ENCODE peak calls at places on chromosomes 16 and 17, in eight cellular contexts. V, N, Q, T, E, L, C and H are unnamed samples. For H3K36me3, the result is how much of the 10 kb centered on the place peaks cover.

GRCh38 chr16:85835956-85836705 is 36.6 kb downstream of the COX4I1 start:
- DNase-seq in V (no peak), Q (no peak), L (no peak), N (no peak), E (no peak), C (no peak), T (no peak), H (no peak)

GRCh38 chr16:73997340-73997711 is 299.3 kb upstream of the PSMD7 start:
- DNase-seq in N (no peak), C (no peak), Q (no peak), L (no peak), T (no peak), V (no peak), E (no peak), H (no peak)

GRCh38 chr16:88002749-88003148 is 51.5 kb downstream of the BANP start:
- DNase-seq in L (no peak), N (no peak), T (no peak), V (no peak), C (no peak), Q (no peak), E (no peak), H (no peak)

GRCh38 chr17:61411114-61411943 is 11.7 kb downstream of the TBX2 start:
- DNase-seq in V (peak), E (no peak), C (peak), L (no peak), N (peak), T (peak), Q (peak), H (no peak)

GRCh38 chr17:71202449-71202848 is 918.4 kb upstream of the SOX9 start:
- DNase-seq in V (no peak), C (no peak), E (no peak), N (no peak), T (no peak), L (no peak), Q (no peak), H (no peak)

GRCh38 chr16:84038491-84038890 is 4.1 kb downstream of the SLC38A8 start:
- DNase-seq in L (no peak), V (no peak), Q (no peak), N (no peak), C (no peak), T (no peak), E (no peak), H (no peak)

GRCh38 chr17:77495575-77495974 is 354.8 kb downstream of the SEC14L1 start:
- DNase-seq in C (peak), Q (no peak), N (peak), V (no peak), E (no peak), T (peak), L (no peak), H (peak)

GRCh38 chr16:49287572-49287971 is 5.9 kb upstream of the CBLN1 start:
- DNase-seq in L (no peak), E (no peak), C (no peak), Q (no peak), T (no peak), V (no peak), N (no peak), H (no peak)

GRCh38 chr16:14658063-14658462 is 25.3 kb downstream of the BFAR start:
- DNase-seq in E (no peak), C (no peak), T (no peak), L (no peak), V (no peak), Q (no peak), N (no peak), H (no peak)

GRCh38 chr16:84302111-84302954 is 7.7 kb downstream of the WFDC1 start:
- DNase-seq in N (no peak), T (no peak), C (no peak), L (no peak), V (no peak), E (no peak), Q (no peak), H (no peak)

GRCh38 chr16:3401719-3402397 is 843 bp downstream of the ZNF174 start:
- DNase-seq in T (no peak), N (no peak), V (no peak), L (no peak), E (no peak), C (no peak), Q (no peak), H (no peak)

GRCh38 chr17:80107231-80108021 is 6.0 kb downstream of the GAA start:
- DNase-seq in Q (no peak), C (peak), N (peak), V (no peak), L (no peak), T (peak), E (no peak), H (no peak)

GRCh38 chr16:16960785-16961184 is 510.0 kb downstream of the XYLT1 start:
- DNase-seq in C (no peak), V (no peak), L (no peak), E (no peak), N (no peak), T (no peak), Q (no peak), H (no peak)

GRCh38 chr16:27977966-27978365 is 85.5 kb downstream of the GSG1L start:
- DNase-seq in N (no peak), C (no peak), Q (no peak), L (no peak), V (no peak), T (no peak), E (no peak), H (peak)

GRCh38 chr16:4391635-4392381 is 20.2 kb downstream of the VASN start:
- DNase-seq in E (no peak), N (no peak), V (no peak), C (no peak), L (no peak), Q (no peak), T (no peak), H (no peak)

GRCh38 chr16:78184554-78185183 is 85.2 kb downstream of the WWOX start:
- DNase-seq in C (no peak), T (no peak), Q (no peak), L (no peak), E (peak), N (no peak), V (no peak), H (no peak)

GRCh38 chr17:47987240-47987835 is 16.4 kb downstream of the CDK5RAP3 start:
- DNase-seq in E (no peak), V (no peak), N (no peak), Q (no peak), L (no peak), C (peak), T (no peak), H (no peak)

GRCh38 chr17:73365934-73366623 is 54.3 kb upstream of the CDC42EP4 start:
- DNase-seq in C (peak), V (peak), L (no peak), Q (peak), N (no peak), T (peak), E (no peak), H (peak)

GRCh38 chr16:80683646-80684045 is 120.8 kb downstream of the CDYL2 start:
- DNase-seq in C (no peak), E (no peak), Q (no peak), L (no peak), T (no peak), V (no peak), N (no peak), H (no peak)

GRCh38 chr17:2084766-2085647 is 30.1 kb downstream of the HIC1 start:
- DNase-seq in V (no peak), N (no peak), Q (peak), L (no peak), E (peak), C (no peak), T (peak), H (no peak)

GRCh38 chr17:32525116-32525515 is 38.3 kb downstream of the CDK5R1 start:
- DNase-seq in E (peak), C (no peak), L (no peak), N (no peak), V (no peak), Q (no peak), T (no peak), H (no peak)

DNA sequence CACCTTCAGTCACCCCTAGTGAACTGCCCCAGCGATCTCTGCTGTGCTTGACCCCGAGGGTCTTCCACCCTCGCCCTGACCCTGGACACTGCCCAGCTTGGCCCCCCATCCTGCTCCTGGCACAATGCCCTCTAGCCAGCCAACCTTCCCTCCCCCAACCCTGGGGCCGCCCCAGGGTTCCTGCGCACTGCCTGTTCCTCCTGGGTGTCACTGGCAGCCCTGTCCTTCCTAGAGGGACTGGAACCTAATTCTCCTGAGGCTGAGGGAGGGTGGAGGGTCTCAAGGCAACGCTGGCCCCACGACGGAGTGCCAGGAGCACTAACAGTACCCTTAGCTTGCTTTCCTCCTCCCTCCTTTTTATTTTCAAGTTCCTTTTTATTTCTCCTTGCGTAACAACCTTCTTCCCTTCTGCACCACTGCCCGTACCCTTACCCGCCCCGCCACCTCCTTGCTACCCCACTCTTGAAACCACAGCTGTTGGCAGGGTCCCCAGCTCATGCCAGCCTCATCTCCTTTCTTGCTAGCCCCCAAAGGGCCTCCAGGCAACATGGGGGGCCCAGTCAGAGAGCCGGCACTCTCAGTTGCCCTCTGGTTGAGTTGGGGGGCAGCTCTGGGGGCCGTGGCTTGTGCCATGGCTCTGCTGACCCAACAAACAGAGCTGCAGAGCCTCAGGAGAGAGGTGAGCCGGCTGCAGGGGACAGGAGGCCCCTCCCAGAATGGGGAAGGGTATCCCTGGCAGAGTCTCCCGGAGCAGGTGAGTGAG is at the start of gene TNFSF13:
- DNase-seq in V (no peak), C (peak), L (peak), T (peak), N (no peak), Q (no peak), E (no peak), H (peak)
- H3K4me3 ChIP-seq in V (peak), C (no peak), L (peak), T (peak), N (peak), Q (peak), E (no peak), H (peak)

GRCh38 chr16:69859105-69859969 is 91.8 kb upstream of the CLEC18A start:
- DNase-seq in Q (no peak), N (no peak), V (no peak), L (peak), E (no peak), C (peak), T (no peak), H (peak)
- TF ChIP-seq CTCF in Q (peak), N (peak), V (no peak), L (no peak), E (no peak), C (no peak), T (peak), H (peak)

GRCh38 chr17:40351185-40352043 is 13.1 kb downstream of the GJD3 start:
- DNase-seq in L (no peak), V (no peak), N (no peak), Q (no peak), E (no peak), T (peak), C (no peak), H (no peak)

GRCh38 chr17:40350410-40351184 is 13.9 kb downstream of the GJD3 start:
- DNase-seq in T (peak), E (no peak), N (no peak), V (no peak), L (no peak), C (no peak), Q (no peak), H (no peak)

GRCh38 chr17:40352044-40352778 is 12.3 kb downstream of the GJD3 start:
- DNase-seq in N (no peak), Q (no peak), L (no peak), C (no peak), T (peak), E (no peak), V (no peak), H (no peak)

GRCh38 chr17:40354191-40355122 is 10.1 kb downstream of the GJD3 start:
- DNase-seq in N (no peak), L (no peak), T (no peak), Q (no peak), V (no peak), E (no peak), C (no peak), H (no peak)

DNA sequence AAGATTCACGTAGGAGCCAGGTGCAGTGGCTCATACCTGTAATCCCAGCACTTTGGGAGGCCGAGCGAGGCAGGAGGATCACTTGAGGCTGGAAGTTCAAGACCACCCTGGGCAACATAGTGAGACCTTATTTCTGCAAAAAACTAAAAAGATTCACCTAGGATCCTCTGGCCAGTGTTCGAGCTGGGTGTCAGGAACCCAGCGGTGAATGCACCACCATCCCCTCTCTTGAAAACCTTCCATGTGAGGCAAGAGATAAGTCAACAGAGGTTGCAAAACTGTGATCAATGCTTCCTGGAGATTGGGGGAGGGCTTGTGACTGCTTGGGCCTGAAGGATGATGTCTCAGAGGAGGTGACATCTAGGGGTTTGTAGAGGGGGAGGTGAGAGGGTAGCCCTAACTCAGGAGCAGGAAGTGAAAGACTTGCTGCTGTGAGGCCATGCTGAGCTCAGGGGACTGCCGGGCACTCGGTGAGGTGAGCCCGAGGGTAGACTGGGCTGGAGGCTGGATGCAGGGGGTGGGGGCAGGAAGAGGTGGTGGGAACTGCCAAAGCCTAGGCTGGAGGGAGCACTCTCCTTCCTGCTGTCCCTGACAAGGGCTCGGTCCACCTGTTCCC is 11.7 kb downstream of the GJD3 start:
- DNase-seq in E (no peak), T (peak), L (no peak), V (no peak), N (no peak), Q (no peak), C (no peak), H (no peak)
- H3K36me3 ChIP-seq in E (half or more), T (half or more), L (under half), V (half or more), N (half or more), Q (under half), C (half or more), H (half or more)

DNA sequence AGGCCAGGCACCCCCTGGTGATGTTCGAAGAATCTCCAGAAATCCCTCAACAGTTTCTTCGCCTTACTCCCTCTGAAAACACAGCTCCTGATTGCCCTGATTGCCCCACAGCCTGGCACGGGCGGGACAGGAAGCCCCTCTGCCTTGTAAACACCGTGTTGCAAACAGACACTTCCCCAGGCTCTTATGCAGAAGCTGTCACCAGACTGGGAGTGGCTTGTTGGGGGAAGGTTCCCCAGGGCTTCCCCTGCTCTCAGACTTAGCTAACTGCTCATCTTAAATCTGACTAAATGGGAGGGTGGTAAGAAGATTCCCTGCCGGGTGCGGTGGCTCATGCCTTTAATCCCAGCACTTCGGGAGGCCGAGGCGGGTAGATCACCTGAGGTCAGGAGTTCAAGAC is 11.2 kb downstream of the PIK3R5 start:
- DNase-seq in C (peak), Q (peak), E (no peak), T (peak), L (peak), V (peak), N (no peak), H (peak)
- H3K4me3 ChIP-seq in C (no peak), Q (no peak), E (no peak), T (no peak), L (no peak), V (no peak), N (no peak), H (no peak)

DNA sequence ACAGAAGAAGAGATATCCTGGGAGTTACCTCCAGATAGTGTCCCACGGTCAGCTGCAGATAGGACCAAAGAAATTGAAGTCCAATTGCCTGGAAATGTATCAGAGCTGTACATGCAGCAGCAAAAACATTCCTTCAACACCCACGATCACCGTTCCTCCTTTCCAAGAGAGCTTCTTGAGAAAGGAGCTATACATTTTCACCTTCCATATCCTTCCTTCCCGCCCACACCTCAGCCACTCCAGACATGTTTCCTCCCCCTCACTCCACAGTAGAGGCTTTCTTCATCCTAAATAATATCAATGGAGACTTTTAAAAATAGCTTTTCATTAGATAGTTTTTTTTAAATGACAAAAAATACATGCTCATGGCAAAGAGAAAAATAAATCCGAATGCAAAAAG is 87.6 kb downstream of the HS3ST2 start:
- DNase-seq in V (no peak), C (no peak), E (no peak), N (no peak), Q (no peak), L (no peak), T (no peak), H (no peak)
- TF ChIP-seq CTCF in V (no peak), C (no peak), E (no peak), N (no peak), Q (no peak), L (no peak), T (no peak), H (no peak)

GRCh38 chr16:82391690-82392089 is 221.7 kb upstream of the MPHOSPH6 start:
- DNase-seq in T (no peak), L (no peak), E (no peak), Q (no peak), C (no peak), V (no peak), N (no peak), H (no peak)
- H3K36me3 ChIP-seq in T (under half), L (under half), E (under half), Q (under half), C (under half), V (under half), N (under half), H (under half)